ENCODE peak calls at places on chromosomes 5 and 9, in ten cellular contexts. One of them, this sample, is unnamed.

GRCh38 chr9:119252671-119253299 is 116.5 kb downstream of the BRINP1 start:
- DNase-seq in pancreas: no peak
- DNase-seq in IMR-90: no peak
- DNase-seq in ovary: no peak
- DNase-seq in SK-N-SH: no peak
- DNase-seq in heart left ventricle: no peak
- DNase-seq in brain microvascular endothelial cell: no peak
- DNase-seq in upper lobe of right lung: no peak
- DNase-seq in left ventricle myocardium inferior: no peak
- DNase-seq in tibial nerve: no peak
- DNase-seq in this sample: no peak

GRCh38 chr5:169507051-169507450 is 76.5 kb upstream of the SPDL1 start:
- DNase-seq in pancreas: no peak
- DNase-seq in IMR-90: no peak
- DNase-seq in ovary: no peak
- DNase-seq in SK-N-SH: no peak
- DNase-seq in heart left ventricle: no peak
- DNase-seq in brain microvascular endothelial cell: no peak
- DNase-seq in upper lobe of right lung: no peak
- DNase-seq in left ventricle myocardium inferior: no peak
- DNase-seq in tibial nerve: no peak
- DNase-seq in this sample: no peak

GRCh38 chr5:14716755-14717752 is 52.5 kb downstream of the OTULIN start:
- DNase-seq in pancreas: no peak
- DNase-seq in IMR-90: no peak
- DNase-seq in ovary: no peak
- DNase-seq in SK-N-SH: no peak
- DNase-seq in heart left ventricle: no peak
- DNase-seq in brain microvascular endothelial cell: no peak
- DNase-seq in upper lobe of right lung: no peak
- DNase-seq in left ventricle myocardium inferior: no peak
- DNase-seq in tibial nerve: no peak
- DNase-seq in this sample: no peak

GRCh38 chr9:5971740-5972139 is 43.7 kb downstream of the RANBP6 start:
- DNase-seq in pancreas: no peak
- DNase-seq in IMR-90: peak; percentile 11
- DNase-seq in ovary: no peak
- DNase-seq in SK-N-SH: no peak
- DNase-seq in heart left ventricle: no peak
- DNase-seq in brain microvascular endothelial cell: no peak
- DNase-seq in upper lobe of right lung: no peak
- DNase-seq in left ventricle myocardium inferior: no peak
- DNase-seq in tibial nerve: no peak
- DNase-seq in this sample: peak; percentile 5

GRCh38 chr9:85262333-85262732 is 479.4 kb downstream of the AGTPBP1 start:
- DNase-seq in pancreas: peak; percentile 13
- DNase-seq in IMR-90: no peak
- DNase-seq in ovary: no peak
- DNase-seq in SK-N-SH: peak; percentile 51
- DNase-seq in heart left ventricle: no peak
- DNase-seq in brain microvascular endothelial cell: no peak
- DNase-seq in upper lobe of right lung: no peak
- DNase-seq in left ventricle myocardium inferior: no peak
- DNase-seq in tibial nerve: no peak
- DNase-seq in this sample: no peak

GRCh38 chr5:120552638-120553037 is 88.5 kb downstream of the PRR16 start:
- DNase-seq in pancreas: no peak
- DNase-seq in IMR-90: peak; percentile 29
- DNase-seq in ovary: no peak
- DNase-seq in SK-N-SH: no peak
- DNase-seq in heart left ventricle: no peak
- DNase-seq in brain microvascular endothelial cell: no peak
- DNase-seq in upper lobe of right lung: no peak
- DNase-seq in left ventricle myocardium inferior: no peak
- DNase-seq in tibial nerve: no peak
- DNase-seq in this sample: no peak

GRCh38 chr5:179128976-179129375 is 68.8 kb downstream of the ZNF354C start:
- DNase-seq in pancreas: no peak
- DNase-seq in IMR-90: no peak
- DNase-seq in ovary: no peak
- DNase-seq in SK-N-SH: no peak
- DNase-seq in heart left ventricle: no peak
- DNase-seq in brain microvascular endothelial cell: no peak
- DNase-seq in upper lobe of right lung: peak; percentile 46
- DNase-seq in left ventricle myocardium inferior: no peak
- DNase-seq in tibial nerve: no peak
- DNase-seq in this sample: no peak

GRCh38 chr9:123871781-123872180 is 58.1 kb downstream of the DENND1A start:
- DNase-seq in pancreas: no peak
- DNase-seq in IMR-90: no peak
- DNase-seq in ovary: no peak
- DNase-seq in SK-N-SH: no peak
- DNase-seq in heart left ventricle: no peak
- DNase-seq in brain microvascular endothelial cell: no peak
- DNase-seq in upper lobe of right lung: no peak
- DNase-seq in left ventricle myocardium inferior: no peak
- DNase-seq in tibial nerve: no peak
- DNase-seq in this sample: no peak

GRCh38 chr9:118029425-118029824 is 325.2 kb downstream of the TLR4 start:
- DNase-seq in pancreas: no peak
- DNase-seq in IMR-90: no peak
- DNase-seq in ovary: no peak
- DNase-seq in SK-N-SH: no peak
- DNase-seq in heart left ventricle: no peak
- DNase-seq in brain microvascular endothelial cell: no peak
- DNase-seq in upper lobe of right lung: no peak
- DNase-seq in left ventricle myocardium inferior: no peak
- DNase-seq in tibial nerve: no peak
- DNase-seq in this sample: no peak

GRCh38 chr5:131630963-131631350 is 4.1 kb downstream of the RAPGEF6 start:
- DNase-seq in pancreas: no peak
- DNase-seq in IMR-90: peak; percentile 56
- DNase-seq in ovary: no peak
- DNase-seq in SK-N-SH: no peak
- DNase-seq in heart left ventricle: no peak
- DNase-seq in brain microvascular endothelial cell: no peak
- DNase-seq in upper lobe of right lung: no peak
- DNase-seq in left ventricle myocardium inferior: no peak
- DNase-seq in tibial nerve: no peak
- DNase-seq in this sample: no peak

GRCh38 chr5:53022889-53023511 is 33.8 kb downstream of the ITGA2 start:
- DNase-seq in pancreas: no peak
- DNase-seq in IMR-90: no peak
- DNase-seq in ovary: no peak
- DNase-seq in SK-N-SH: no peak
- DNase-seq in heart left ventricle: no peak
- DNase-seq in brain microvascular endothelial cell: no peak
- DNase-seq in upper lobe of right lung: no peak
- DNase-seq in left ventricle myocardium inferior: no peak
- DNase-seq in tibial nerve: no peak
- DNase-seq in this sample: no peak

GRCh38 chr5:91283326-91283725 is 99.8 kb downstream of the ARRDC3 start:
- DNase-seq in pancreas: no peak
- DNase-seq in IMR-90: no peak
- DNase-seq in ovary: no peak
- DNase-seq in SK-N-SH: no peak
- DNase-seq in heart left ventricle: no peak
- DNase-seq in brain microvascular endothelial cell: no peak
- DNase-seq in upper lobe of right lung: no peak
- DNase-seq in left ventricle myocardium inferior: no peak
- DNase-seq in tibial nerve: no peak
- DNase-seq in this sample: no peak

GRCh38 chr9:133506653-133507038 is 18.1 kb downstream of the MYMK start:
- DNase-seq in pancreas: no peak
- DNase-seq in IMR-90: peak; percentile 89
- DNase-seq in ovary: peak; percentile 67
- DNase-seq in SK-N-SH: peak; percentile 50
- DNase-seq in heart left ventricle: no peak
- DNase-seq in brain microvascular endothelial cell: peak; percentile 19
- DNase-seq in upper lobe of right lung: no peak
- DNase-seq in left ventricle myocardium inferior: peak; percentile 65
- DNase-seq in tibial nerve: peak; percentile 71
- DNase-seq in this sample: no peak

GRCh38 chr9:127682351-127683136 is 24.2 kb upstream of the CFAP157 start:
- DNase-seq in pancreas: no peak
- DNase-seq in IMR-90: no peak
- DNase-seq in ovary: no peak
- DNase-seq in SK-N-SH: no peak
- DNase-seq in heart left ventricle: no peak
- DNase-seq in brain microvascular endothelial cell: no peak
- DNase-seq in upper lobe of right lung: no peak
- DNase-seq in left ventricle myocardium inferior: no peak
- DNase-seq in tibial nerve: no peak
- DNase-seq in this sample: no peak
- H3K27ac ChIP-seq in pancreas: no peak overlapping the region
- H3K27ac ChIP-seq in IMR-90: no peak overlapping the region
- H3K27ac ChIP-seq in ovary: no peak overlapping the region
- H3K27ac ChIP-seq in SK-N-SH: no peak overlapping the region
- H3K27ac ChIP-seq in heart left ventricle: no peak overlapping the region
- H3K27ac ChIP-seq in brain microvascular endothelial cell: no peak overlapping the region
- H3K27ac ChIP-seq in upper lobe of right lung: no peak overlapping the region
- H3K27ac ChIP-seq in left ventricle myocardium inferior: no peak overlapping the region
- H3K27ac ChIP-seq in tibial nerve: no peak overlapping the region
- H3K27ac ChIP-seq in this sample: no peak overlapping the region

GRCh38 chr9:91724068-91724440 is 226.0 kb downstream of the ROR2 start:
- DNase-seq in pancreas: no peak
- DNase-seq in IMR-90: no peak
- DNase-seq in ovary: no peak
- DNase-seq in SK-N-SH: no peak
- DNase-seq in heart left ventricle: no peak
- DNase-seq in brain microvascular endothelial cell: no peak
- DNase-seq in upper lobe of right lung: no peak
- DNase-seq in left ventricle myocardium inferior: no peak
- DNase-seq in tibial nerve: no peak
- DNase-seq in this sample: no peak

GRCh38 chr9:91723420-91724067 is 226.5 kb downstream of the ROR2 start:
- DNase-seq in pancreas: no peak
- DNase-seq in IMR-90: no peak
- DNase-seq in ovary: no peak
- DNase-seq in SK-N-SH: no peak
- DNase-seq in heart left ventricle: no peak
- DNase-seq in brain microvascular endothelial cell: no peak
- DNase-seq in upper lobe of right lung: no peak
- DNase-seq in left ventricle myocardium inferior: no peak
- DNase-seq in tibial nerve: no peak
- DNase-seq in this sample: no peak

GRCh38 chr9:91718071-91718470 is 232.0 kb downstream of the ROR2 start:
- DNase-seq in pancreas: no peak
- DNase-seq in IMR-90: no peak
- DNase-seq in ovary: no peak
- DNase-seq in SK-N-SH: no peak
- DNase-seq in heart left ventricle: no peak
- DNase-seq in brain microvascular endothelial cell: no peak
- DNase-seq in upper lobe of right lung: no peak
- DNase-seq in left ventricle myocardium inferior: no peak
- DNase-seq in tibial nerve: no peak
- DNase-seq in this sample: no peak

GRCh38 chr9:91720313-91720712 is 229.7 kb downstream of the ROR2 start:
- DNase-seq in pancreas: no peak
- DNase-seq in IMR-90: peak; percentile 55
- DNase-seq in ovary: no peak
- DNase-seq in SK-N-SH: no peak
- DNase-seq in heart left ventricle: no peak
- DNase-seq in brain microvascular endothelial cell: no peak
- DNase-seq in upper lobe of right lung: no peak
- DNase-seq in left ventricle myocardium inferior: no peak
- DNase-seq in tibial nerve: no peak
- DNase-seq in this sample: no peak

GRCh38 chr9:91720746-91721705 is 229.0 kb downstream of the ROR2 start:
- DNase-seq in pancreas: no peak
- DNase-seq in IMR-90: no peak
- DNase-seq in ovary: no peak
- DNase-seq in SK-N-SH: peak; percentile 53
- DNase-seq in heart left ventricle: no peak
- DNase-seq in brain microvascular endothelial cell: no peak
- DNase-seq in upper lobe of right lung: no peak
- DNase-seq in left ventricle myocardium inferior: no peak
- DNase-seq in tibial nerve: no peak
- DNase-seq in this sample: no peak
- TF ChIP-seq CTCF in pancreas: no peak
- TF ChIP-seq CTCF in IMR-90: no peak
- TF ChIP-seq CTCF in ovary: no peak
- TF ChIP-seq CTCF in SK-N-SH: no peak
- TF ChIP-seq CTCF in heart left ventricle: no peak
- TF ChIP-seq CTCF in brain microvascular endothelial cell: no peak
- TF ChIP-seq CTCF in upper lobe of right lung: no peak
- TF ChIP-seq CTCF in left ventricle myocardium inferior: no peak
- TF ChIP-seq CTCF in tibial nerve: no peak
- TF ChIP-seq CTCF in this sample: no peak

GRCh38 chr9:16246785-16247184 is 623.7 kb downstream of the BNC2 start:
- DNase-seq in pancreas: no peak
- DNase-seq in IMR-90: no peak
- DNase-seq in ovary: no peak
- DNase-seq in SK-N-SH: no peak
- DNase-seq in heart left ventricle: no peak
- DNase-seq in brain microvascular endothelial cell: no peak
- DNase-seq in upper lobe of right lung: no peak
- DNase-seq in left ventricle myocardium inferior: no peak
- DNase-seq in tibial nerve: no peak
- DNase-seq in this sample: no peak
- H3K27ac ChIP-seq in pancreas: no peak overlapping the region
- H3K27ac ChIP-seq in IMR-90: no peak overlapping the region
- H3K27ac ChIP-seq in ovary: no peak overlapping the region
- H3K27ac ChIP-seq in SK-N-SH: no peak overlapping the region
- H3K27ac ChIP-seq in heart left ventricle: no peak overlapping the region
- H3K27ac ChIP-seq in brain microvascular endothelial cell: no peak overlapping the region
- H3K27ac ChIP-seq in upper lobe of right lung: no peak overlapping the region
- H3K27ac ChIP-seq in left ventricle myocardium inferior: no peak overlapping the region
- H3K27ac ChIP-seq in tibial nerve: no peak overlapping the region
- H3K27ac ChIP-seq in this sample: no peak overlapping the region

DNA sequence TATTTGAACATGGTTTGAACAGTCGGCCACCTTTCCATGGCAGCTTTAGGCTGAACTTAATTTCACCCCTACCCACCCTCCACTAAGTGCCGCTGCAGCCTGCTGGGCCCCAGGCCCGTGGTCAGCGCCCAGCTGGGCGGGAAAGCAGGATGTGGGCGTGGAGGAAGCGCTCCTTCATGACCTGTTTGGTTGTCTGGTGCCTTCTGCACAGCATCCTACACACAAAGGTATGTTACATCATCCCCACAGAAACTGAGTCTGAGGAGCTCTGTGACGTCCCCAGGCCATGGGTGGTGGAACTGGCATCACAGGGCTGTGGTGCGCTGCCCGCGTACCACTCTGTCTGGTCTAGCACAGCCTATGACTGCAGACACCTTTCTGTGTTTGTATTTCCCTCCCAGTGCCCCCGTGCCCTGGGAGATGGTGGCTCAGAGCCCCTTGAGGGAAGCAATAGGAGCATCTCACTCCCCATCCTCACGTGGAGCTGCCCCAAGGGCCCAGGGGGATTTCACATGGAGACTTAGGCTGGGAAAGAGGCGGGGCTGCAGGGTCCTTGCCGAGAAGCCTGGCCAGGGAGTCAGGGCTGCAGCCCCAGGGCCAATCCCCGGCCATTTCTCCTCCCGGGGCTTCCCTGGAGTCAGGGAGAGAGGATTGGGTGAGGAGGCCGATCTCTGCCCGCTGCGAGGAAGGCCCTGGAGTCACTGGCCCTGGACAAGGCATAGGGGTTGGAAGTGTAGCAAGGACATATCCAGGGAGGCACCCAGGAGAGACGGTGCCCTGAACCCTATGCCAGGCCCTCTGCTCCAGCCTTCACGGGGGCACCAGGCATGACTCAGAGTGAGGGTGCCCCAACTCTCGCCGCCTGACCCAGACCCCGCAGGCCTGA is 37.5 kb upstream of the SUSD3 start:
- DNase-seq in pancreas: no peak
- DNase-seq in IMR-90: no peak
- DNase-seq in ovary: no peak
- DNase-seq in SK-N-SH: no peak
- DNase-seq in heart left ventricle: no peak
- DNase-seq in brain microvascular endothelial cell: no peak
- DNase-seq in upper lobe of right lung: peak; percentile 48
- DNase-seq in left ventricle myocardium inferior: no peak
- DNase-seq in tibial nerve: no peak
- DNase-seq in this sample: no peak
- TF ChIP-seq CTCF in pancreas: no peak
- TF ChIP-seq CTCF in IMR-90: no peak
- TF ChIP-seq CTCF in ovary: no peak
- TF ChIP-seq CTCF in SK-N-SH: no peak
- TF ChIP-seq CTCF in heart left ventricle: no peak
- TF ChIP-seq CTCF in brain microvascular endothelial cell: peak; percentile 22
- TF ChIP-seq CTCF in upper lobe of right lung: no peak
- TF ChIP-seq CTCF in left ventricle myocardium inferior: no peak
- TF ChIP-seq CTCF in tibial nerve: no peak
- TF ChIP-seq CTCF in this sample: no peak

This sample was measured in A673.